ENCODE peak calls at places on chromosomes 1 and 21, in five cellular contexts. P is tibial nerve, C is mammary epithelial cell, L is omental fat pad, U is upper lobe of right lung. F is an unnamed sample.

GRCh38 chr1:30879940-30880339 is 28.6 kb downstream of the SDC3 start:
- DNase-seq in C (peak), P (no peak), U (no peak), L (no peak), F (no peak)

GRCh38 chr1:204266504-204267034 is 52.8 kb upstream of the GOLT1A start:
- DNase-seq in P (no peak), C (no peak), U (peak), L (no peak), F (no peak)

GRCh38 chr1:44673675-44674112 is 587 bp downstream of the TMEM53 start:
- DNase-seq in P (no peak), L (no peak), U (no peak), C (no peak), F (no peak)

GRCh38 chr1:104056786-104057185 is 307.1 kb downstream of the AMY1C start:
- DNase-seq in U (no peak), L (no peak), P (no peak), C (no peak), F (no peak)

GRCh38 chr1:9281071-9281827 is 11.4 kb upstream of the SPSB1 start:
- DNase-seq in U (no peak), P (no peak), L (no peak), C (no peak), F (peak)

GRCh38 chr21:14482165-14482564 is 64.0 kb downstream of the SAMSN1 start:
- DNase-seq in C (no peak), U (no peak), L (no peak), P (peak), F (no peak)

GRCh38 chr1:31985430-31985829 is 28.2 kb upstream of the KHDRBS1 start:
- DNase-seq in P (no peak), C (no peak), U (no peak), L (no peak), F (no peak)

GRCh38 chr1:202241376-202242079 is 47.9 kb downstream of the LGR6 start:
- DNase-seq in P (no peak), L (no peak), U (no peak), C (peak), F (no peak)

GRCh38 chr1:234987415-234988159 is 141.1 kb downstream of the TOMM20 start:
- DNase-seq in P (peak), L (no peak), C (peak), U (no peak), F (peak)

GRCh38 chr1:32830092-32830852 is 12.8 kb downstream of the S100PBP start:
- DNase-seq in L (no peak), P (no peak), U (no peak), C (no peak), F (no peak)

GRCh38 chr1:6912507-6912906 is 127.3 kb downstream of the CAMTA1 start:
- DNase-seq in P (no peak), U (no peak), L (no peak), C (no peak), F (no peak)

GRCh38 chr1:24742090-24742938 is 2.9 kb upstream of the CLIC4 start:
- DNase-seq in P (no peak), C (no peak), L (no peak), U (no peak), F (no peak)

GRCh38 chr1:114695430-114696093 is at the start of gene AMPD1:
- DNase-seq in U (no peak), P (no peak), C (peak), L (no peak), F (no peak)

GRCh38 chr1:214461305-214461704 is 90.1 kb downstream of the PTPN14 start:
- DNase-seq in U (no peak), L (no peak), C (no peak), P (no peak), F (no peak)

GRCh38 chr1:228141871-228142615 is 2.0 kb downstream of the GUK1 start:
- DNase-seq in L (no peak), C (peak), U (no peak), P (no peak), F (peak)

GRCh38 chr1:205317311-205317917 is 4.1 kb downstream of the NUAK2 start:
- DNase-seq in C (peak), L (no peak), P (no peak), U (peak), F (no peak)
- TF ChIP-seq CTCF in C (peak), L (no peak), P (no peak), U (no peak), F (peak)

DNA sequence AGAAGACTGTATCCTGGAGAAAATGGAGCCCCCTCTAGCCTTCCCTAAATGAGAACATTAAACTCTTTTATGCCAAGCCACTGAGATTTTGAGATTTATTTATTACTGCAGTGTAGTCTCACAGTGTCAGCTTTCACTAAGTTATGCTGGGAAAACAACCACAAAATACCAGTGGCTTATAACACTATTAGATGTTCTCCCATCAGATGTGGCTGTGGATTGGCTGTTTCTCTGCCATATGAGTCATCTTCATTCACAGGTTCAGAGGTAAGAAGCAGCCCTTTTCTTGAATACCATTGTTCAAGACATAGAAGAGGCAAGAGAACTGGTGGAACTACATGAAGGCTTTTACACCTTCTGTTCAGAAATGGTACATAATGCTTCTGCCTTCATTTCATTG is 32.1 kb upstream of the ST6GALNAC5 start:
- DNase-seq in L (no peak), U (no peak), P (no peak), C (peak), F (no peak)
- TF ChIP-seq CTCF in L (no peak), U (no peak), P (no peak), C (no peak), F (no peak)

GRCh38 chr1:106494646-106495045 is 561.8 kb upstream of the PRMT6 start:
- DNase-seq in U (no peak), L (no peak), C (no peak), P (no peak), F (no peak)

GRCh38 chr1:106492876-106493275 is 563.6 kb upstream of the PRMT6 start:
- DNase-seq in C (no peak), L (no peak), P (no peak), U (no peak), F (no peak)

GRCh38 chr1:106502659-106503058 is 553.8 kb upstream of the PRMT6 start:
- DNase-seq in P (no peak), U (no peak), L (no peak), C (peak), F (no peak)

GRCh38 chr1:106498238-106498637 is 558.2 kb upstream of the PRMT6 start:
- DNase-seq in P (no peak), C (peak), U (no peak), L (no peak), F (no peak)
- TF ChIP-seq CTCF in P (no peak), C (no peak), U (no peak), L (no peak), F (no peak)

GRCh38 chr1:161285519-161285918 is 24.2 kb downstream of the MPZ start:
- DNase-seq in P (no peak), U (no peak), L (no peak), C (no peak), F (no peak)
- TF ChIP-seq CTCF in P (no peak), U (no peak), L (no peak), C (no peak), F (no peak)

DNA sequence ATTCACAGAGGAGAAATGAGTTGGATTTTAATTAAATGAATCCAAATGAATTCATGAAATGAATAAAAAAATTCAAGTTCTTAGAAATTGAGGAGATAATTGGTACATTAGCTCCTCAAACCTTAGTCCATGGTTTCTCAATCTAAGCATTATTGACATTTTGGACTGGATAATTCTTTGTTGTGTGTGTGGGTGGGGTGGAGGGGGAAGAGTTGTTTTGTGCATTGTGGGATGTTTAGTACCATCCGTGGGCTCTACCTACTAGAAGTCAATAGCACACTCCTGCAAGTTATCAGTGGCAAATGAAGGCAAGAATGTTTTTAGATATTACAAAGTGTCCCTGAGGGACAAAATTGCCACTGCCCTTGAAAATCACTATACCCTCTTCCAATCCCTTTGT is 431.9 kb downstream of the PLPP3 start:
- DNase-seq in C (no peak), U (no peak), L (no peak), P (no peak), F (no peak)
- TF ChIP-seq CTCF in C (no peak), U (no peak), L (no peak), P (no peak), F (no peak)

DNA sequence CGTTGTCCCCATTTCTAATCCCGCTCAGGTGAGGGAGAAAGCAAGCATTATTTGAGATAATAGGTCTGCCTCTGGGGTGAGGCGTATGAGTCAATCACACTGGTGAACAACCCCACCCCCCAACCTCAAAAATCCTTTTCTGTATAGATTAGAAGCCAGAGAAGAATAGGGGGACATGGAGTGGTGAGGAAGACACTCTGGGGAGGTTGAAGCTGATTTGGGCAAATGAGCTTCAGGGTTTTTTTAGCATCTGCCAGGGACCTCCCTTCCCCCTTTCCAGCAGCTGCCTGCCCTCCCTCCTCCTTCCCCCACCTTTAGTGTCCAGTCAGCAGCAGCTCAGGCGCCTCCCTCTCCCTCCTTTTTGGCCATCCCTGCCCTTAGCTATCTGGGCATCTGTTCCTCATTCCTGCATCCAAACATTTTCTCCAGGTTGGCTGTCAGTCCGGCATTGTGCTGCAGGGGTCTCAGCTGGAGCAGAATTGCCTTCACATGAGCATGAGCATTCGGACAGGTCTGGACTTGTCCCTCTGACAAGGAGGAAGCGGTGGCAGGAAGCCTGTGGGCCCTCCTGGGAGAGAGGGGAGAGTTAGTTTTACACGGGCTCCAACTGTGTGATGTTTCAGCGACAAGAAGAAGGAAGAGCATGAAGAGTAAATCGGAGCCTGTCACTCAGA is 30.8 kb upstream of the PTGFRN start:
- DNase-seq in C (peak), U (no peak), L (no peak), P (no peak), F (no peak)
- TF ChIP-seq CTCF in C (peak), U (no peak), L (no peak), P (no peak), F (peak)

DNA sequence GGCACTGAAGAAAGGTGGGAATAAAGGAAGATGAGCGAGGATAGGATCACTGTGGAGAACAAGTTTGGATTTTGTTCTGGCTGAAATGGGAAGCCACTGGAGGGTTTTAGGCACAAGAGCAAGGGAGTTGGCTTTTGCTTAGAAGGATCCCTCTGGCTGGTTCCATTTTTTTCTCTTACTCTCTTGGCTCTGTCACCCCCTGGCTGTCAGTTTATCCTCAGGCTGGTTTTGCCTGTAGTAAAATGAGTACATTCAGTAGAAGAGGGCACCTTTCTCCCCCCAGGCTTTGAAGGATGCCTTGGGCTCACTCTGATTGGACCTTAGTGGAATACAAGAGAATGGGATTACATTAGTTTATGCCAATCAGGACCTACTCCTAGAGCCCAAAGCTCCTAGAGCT is 17.1 kb downstream of the CACHD1 start:
- DNase-seq in C (no peak), P (no peak), U (no peak), L (no peak), F (no peak)
- TF ChIP-seq CTCF in C (peak), P (no peak), U (no peak), L (no peak), F (no peak)

DNA sequence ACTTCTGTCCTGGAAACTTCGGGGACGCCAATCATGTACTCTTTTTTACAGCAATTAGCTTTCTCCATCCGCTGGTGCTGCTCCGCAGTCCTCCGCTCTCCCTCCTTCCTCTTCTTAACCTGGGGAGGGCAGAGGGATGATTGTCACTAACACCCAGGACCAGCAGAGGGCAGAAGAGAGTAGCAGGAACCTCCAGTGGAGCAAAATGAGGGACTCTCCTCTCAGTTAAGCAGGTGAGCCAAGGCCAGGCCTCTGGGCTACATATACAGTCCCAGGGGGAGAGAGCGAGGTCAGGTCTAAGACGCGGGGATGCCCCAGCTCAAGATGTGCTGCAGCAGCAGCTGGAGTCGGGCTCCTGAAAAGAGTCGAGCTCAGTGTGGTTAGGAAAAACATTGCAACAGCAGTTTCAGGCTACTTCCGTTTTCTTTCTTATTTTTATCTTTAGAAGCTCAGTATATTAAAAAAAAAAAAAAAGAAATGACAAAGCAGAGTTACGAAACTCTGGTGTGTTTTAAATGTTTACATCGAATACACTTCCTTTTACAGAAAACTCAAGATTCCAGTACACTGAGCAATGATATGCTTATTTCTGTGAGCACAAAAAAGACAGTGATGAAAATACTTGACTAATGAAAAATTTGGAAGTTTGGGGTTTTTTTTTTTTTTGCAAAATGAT is 25.7 kb upstream of the NLRP3 start:
- DNase-seq in C (peak), L (peak), U (peak), P (peak), F (no peak)
- TF ChIP-seq CTCF in C (peak), L (no peak), U (peak), P (peak), F (peak)

F was measured in chondrocyte.